ENCODE peak calls at places on chromosomes 5 and 9, in six cellular contexts. One of them, this sample, is unnamed.

GRCh38 chr9:113219972-113220371 is 1.1 kb downstream of the FKBP15 start:
- DNase-seq in GM10248: peak; percentile 58
- DNase-seq in type B pancreatic cell: no peak
- DNase-seq in body of pancreas: no peak
- DNase-seq in hepatocyte: no peak
- DNase-seq in IMR-90: peak; percentile 84
- DNase-seq in this sample: no peak

GRCh38 chr5:10364186-10364689 is 10.7 kb downstream of the MARCHF6 start:
- DNase-seq in GM10248: no peak
- DNase-seq in hepatocyte: no peak
- DNase-seq in type B pancreatic cell: no peak
- DNase-seq in IMR-90: no peak
- DNase-seq in body of pancreas: no peak
- DNase-seq in this sample: no peak

GRCh38 chr9:36818242-36818938 is 215.7 kb downstream of the PAX5 start:
- DNase-seq in body of pancreas: no peak
- DNase-seq in type B pancreatic cell: no peak
- DNase-seq in GM10248: no peak
- DNase-seq in IMR-90: no peak
- DNase-seq in hepatocyte: no peak
- DNase-seq in this sample: no peak

GRCh38 chr9:98657897-98658296 is 50.8 kb downstream of the GABBR2 start:
- DNase-seq in GM10248: no peak
- DNase-seq in body of pancreas: no peak
- DNase-seq in hepatocyte: no peak
- DNase-seq in IMR-90: peak; percentile 78
- DNase-seq in type B pancreatic cell: no peak
- DNase-seq in this sample: no peak

GRCh38 chr9:72936266-72936665 is 16.6 kb downstream of the ALDH1A1 start:
- DNase-seq in type B pancreatic cell: no peak
- DNase-seq in IMR-90: no peak
- DNase-seq in hepatocyte: no peak
- DNase-seq in body of pancreas: no peak
- DNase-seq in GM10248: no peak
- DNase-seq in this sample: no peak

GRCh38 chr5:99061711-99062110 is 132.9 kb upstream of the CHD1 start:
- DNase-seq in hepatocyte: no peak
- DNase-seq in body of pancreas: no peak
- DNase-seq in type B pancreatic cell: no peak
- DNase-seq in IMR-90: peak; percentile 72
- DNase-seq in GM10248: no peak
- DNase-seq in this sample: no peak

GRCh38 chr5:133996683-133997252 is 8.0 kb downstream of the VDAC1 start:
- DNase-seq in IMR-90: no peak
- DNase-seq in type B pancreatic cell: no peak
- DNase-seq in GM10248: no peak
- DNase-seq in body of pancreas: no peak
- DNase-seq in hepatocyte: no peak
- DNase-seq in this sample: no peak

GRCh38 chr9:88991066-88992030 is at the start of gene S1PR3:
- DNase-seq in IMR-90: no peak
- DNase-seq in hepatocyte: peak; percentile 77
- DNase-seq in body of pancreas: peak; percentile 52
- DNase-seq in GM10248: no peak
- DNase-seq in type B pancreatic cell: peak; percentile 73
- DNase-seq in this sample: peak; percentile 84

GRCh38 chr5:127684722-127685467 is 18.3 kb upstream of the CCDC192 start:
- DNase-seq in body of pancreas: no peak
- DNase-seq in type B pancreatic cell: no peak
- DNase-seq in hepatocyte: no peak
- DNase-seq in IMR-90: no peak
- DNase-seq in GM10248: no peak
- DNase-seq in this sample: no peak

GRCh38 chr9:18548456-18548855 is 74.5 kb downstream of the ADAMTSL1 start:
- DNase-seq in hepatocyte: no peak
- DNase-seq in type B pancreatic cell: no peak
- DNase-seq in body of pancreas: no peak
- DNase-seq in GM10248: no peak
- DNase-seq in IMR-90: no peak
- DNase-seq in this sample: no peak

GRCh38 chr9:128081052-128081451 is 13.0 kb downstream of the SLC25A25 start:
- DNase-seq in body of pancreas: peak; percentile 50
- DNase-seq in IMR-90: peak; percentile 98
- DNase-seq in GM10248: no peak
- DNase-seq in hepatocyte: peak; percentile 76
- DNase-seq in type B pancreatic cell: no peak
- DNase-seq in this sample: peak; percentile 94

GRCh38 chr5:170108266-170108785 is 2.6 kb downstream of the FOXI1 start:
- DNase-seq in type B pancreatic cell: peak; percentile 61
- DNase-seq in body of pancreas: no peak
- DNase-seq in GM10248: no peak
- DNase-seq in hepatocyte: no peak
- DNase-seq in IMR-90: no peak
- DNase-seq in this sample: peak; percentile 79

GRCh38 chr9:121688681-121689080 is 37.2 kb downstream of the DAB2IP start:
- DNase-seq in IMR-90: no peak
- DNase-seq in body of pancreas: no peak
- DNase-seq in type B pancreatic cell: no peak
- DNase-seq in hepatocyte: no peak
- DNase-seq in GM10248: no peak
- DNase-seq in this sample: no peak

GRCh38 chr9:134738869-134739659 is 97.5 kb downstream of the COL5A1 start:
- DNase-seq in GM10248: peak; percentile 56
- DNase-seq in hepatocyte: peak; percentile 84
- DNase-seq in type B pancreatic cell: peak; percentile 86
- DNase-seq in IMR-90: peak; percentile 49
- DNase-seq in body of pancreas: peak; percentile 64
- DNase-seq in this sample: peak; percentile 92

GRCh38 chr5:53350991-53351770 is 129.2 kb upstream of the FST start:
- DNase-seq in type B pancreatic cell: no peak
- DNase-seq in body of pancreas: no peak
- DNase-seq in IMR-90: peak; percentile 37
- DNase-seq in GM10248: no peak
- DNase-seq in hepatocyte: no peak
- DNase-seq in this sample: no peak

GRCh38 chr5:134982230-134982629 is 14.5 kb downstream of the CATSPER3 start:
- DNase-seq in type B pancreatic cell: no peak
- DNase-seq in body of pancreas: no peak
- DNase-seq in IMR-90: no peak
- DNase-seq in GM10248: no peak
- DNase-seq in hepatocyte: no peak
- DNase-seq in this sample: no peak

GRCh38 chr5:16464664-16465543 is 696 bp downstream of the ZNF622 start:
- DNase-seq in GM10248: no peak
- DNase-seq in hepatocyte: peak; percentile 25
- DNase-seq in body of pancreas: no peak
- DNase-seq in type B pancreatic cell: no peak
- DNase-seq in IMR-90: no peak
- DNase-seq in this sample: no peak

GRCh38 chr5:93721045-93721444 is 20.4 kb downstream of the POU5F2 start:
- DNase-seq in type B pancreatic cell: no peak
- DNase-seq in hepatocyte: no peak
- DNase-seq in IMR-90: no peak
- DNase-seq in body of pancreas: no peak
- DNase-seq in GM10248: no peak
- DNase-seq in this sample: no peak

GRCh38 chr9:121769939-121770338 is 118.5 kb downstream of the DAB2IP start:
- DNase-seq in hepatocyte: no peak
- DNase-seq in body of pancreas: peak; percentile 9
- DNase-seq in GM10248: no peak
- DNase-seq in type B pancreatic cell: no peak
- DNase-seq in IMR-90: no peak
- DNase-seq in this sample: no peak

GRCh38 chr9:131562032-131562959 is 17.0 kb downstream of the PRRT1B start:
- DNase-seq in type B pancreatic cell: no peak
- DNase-seq in IMR-90: peak; percentile 21
- DNase-seq in GM10248: no peak
- DNase-seq in body of pancreas: no peak
- DNase-seq in hepatocyte: no peak
- DNase-seq in this sample: no peak

GRCh38 chr9:96565684-96566360 is 53.8 kb downstream of the CDC14B start:
- DNase-seq in IMR-90: peak; percentile 34
- DNase-seq in body of pancreas: no peak
- DNase-seq in type B pancreatic cell: no peak
- DNase-seq in GM10248: no peak
- DNase-seq in hepatocyte: peak; percentile 13
- DNase-seq in this sample: no peak

GRCh38 chr9:132994410-132995120 is 16.1 kb downstream of the GFI1B start:
- DNase-seq in GM10248: peak; percentile 73
- DNase-seq in IMR-90: peak; percentile 57
- DNase-seq in type B pancreatic cell: no peak
- DNase-seq in body of pancreas: no peak
- DNase-seq in hepatocyte: peak; percentile 67
- DNase-seq in this sample: no peak

GRCh38 chr5:96093890-96094381 is 132.3 kb upstream of the ELL2 start:
- DNase-seq in hepatocyte: no peak
- DNase-seq in body of pancreas: peak; percentile 33
- DNase-seq in GM10248: no peak
- DNase-seq in IMR-90: no peak
- DNase-seq in type B pancreatic cell: no peak
- DNase-seq in this sample: no peak

GRCh38 chr9:137787376-137787775 is 90.2 kb upstream of the CACNA1B start:
- DNase-seq in hepatocyte: no peak
- DNase-seq in body of pancreas: no peak
- DNase-seq in GM10248: no peak
- DNase-seq in type B pancreatic cell: no peak
- DNase-seq in IMR-90: no peak
- DNase-seq in this sample: no peak

GRCh38 chr5:52990531-52990925 is 1.4 kb downstream of the ITGA2 start:
- DNase-seq in hepatocyte: no peak
- DNase-seq in GM10248: no peak
- DNase-seq in body of pancreas: no peak
- DNase-seq in IMR-90: no peak
- DNase-seq in type B pancreatic cell: no peak
- DNase-seq in this sample: no peak

GRCh38 chr5:148653840-148654781 is at the start of gene HTR4:
- DNase-seq in GM10248: no peak
- DNase-seq in type B pancreatic cell: no peak
- DNase-seq in body of pancreas: no peak
- DNase-seq in IMR-90: no peak
- DNase-seq in hepatocyte: peak; percentile 23
- DNase-seq in this sample: no peak

GRCh38 chr5:61811052-61811451 is 479.0 kb downstream of the ZSWIM6 start:
- DNase-seq in IMR-90: no peak
- DNase-seq in GM10248: no peak
- DNase-seq in body of pancreas: no peak
- DNase-seq in type B pancreatic cell: no peak
- DNase-seq in hepatocyte: no peak
- DNase-seq in this sample: no peak

GRCh38 chr9:115957571-115957970 is 196.0 kb upstream of the PAPPA start:
- DNase-seq in GM10248: no peak
- DNase-seq in IMR-90: peak; percentile 80
- DNase-seq in type B pancreatic cell: no peak
- DNase-seq in hepatocyte: no peak
- DNase-seq in body of pancreas: no peak
- DNase-seq in this sample: no peak
- TF ChIP-seq CTCF in GM10248: no peak
- TF ChIP-seq CTCF in IMR-90: no peak
- TF ChIP-seq CTCF in type B pancreatic cell: no peak
- TF ChIP-seq CTCF in hepatocyte: no peak
- TF ChIP-seq CTCF in body of pancreas: no peak
- TF ChIP-seq CTCF in this sample: no peak

GRCh38 chr5:171628344-171628743 is 157.3 kb upstream of the SMIM23 start:
- DNase-seq in type B pancreatic cell: no peak
- DNase-seq in IMR-90: no peak
- DNase-seq in body of pancreas: no peak
- DNase-seq in GM10248: no peak
- DNase-seq in hepatocyte: no peak
- DNase-seq in this sample: peak; percentile 53

GRCh38 chr5:171630047-171630669 is 155.5 kb upstream of the SMIM23 start:
- DNase-seq in hepatocyte: peak; percentile 81
- DNase-seq in GM10248: no peak
- DNase-seq in IMR-90: peak; percentile 52
- DNase-seq in body of pancreas: no peak
- DNase-seq in type B pancreatic cell: peak; percentile 78
- DNase-seq in this sample: peak; percentile 85

GRCh38 chr5:171627936-171628335 is 157.7 kb upstream of the SMIM23 start:
- DNase-seq in body of pancreas: no peak
- DNase-seq in GM10248: no peak
- DNase-seq in hepatocyte: no peak
- DNase-seq in IMR-90: no peak
- DNase-seq in type B pancreatic cell: no peak
- DNase-seq in this sample: no peak

GRCh38 chr5:171630670-171631065 is 154.9 kb upstream of the SMIM23 start:
- DNase-seq in IMR-90: no peak
- DNase-seq in type B pancreatic cell: no peak
- DNase-seq in hepatocyte: no peak
- DNase-seq in GM10248: no peak
- DNase-seq in body of pancreas: no peak
- DNase-seq in this sample: no peak

GRCh38 chr5:171629221-171630005 is 156.2 kb upstream of the SMIM23 start:
- DNase-seq in hepatocyte: no peak
- DNase-seq in body of pancreas: no peak
- DNase-seq in GM10248: no peak
- DNase-seq in IMR-90: peak; percentile 7
- DNase-seq in type B pancreatic cell: no peak
- DNase-seq in this sample: peak; percentile 66
- TF ChIP-seq CTCF in hepatocyte: no peak
- TF ChIP-seq CTCF in body of pancreas: no peak
- TF ChIP-seq CTCF in GM10248: no peak
- TF ChIP-seq CTCF in IMR-90: no peak
- TF ChIP-seq CTCF in type B pancreatic cell: no peak
- TF ChIP-seq CTCF in this sample: no peak

DNA sequence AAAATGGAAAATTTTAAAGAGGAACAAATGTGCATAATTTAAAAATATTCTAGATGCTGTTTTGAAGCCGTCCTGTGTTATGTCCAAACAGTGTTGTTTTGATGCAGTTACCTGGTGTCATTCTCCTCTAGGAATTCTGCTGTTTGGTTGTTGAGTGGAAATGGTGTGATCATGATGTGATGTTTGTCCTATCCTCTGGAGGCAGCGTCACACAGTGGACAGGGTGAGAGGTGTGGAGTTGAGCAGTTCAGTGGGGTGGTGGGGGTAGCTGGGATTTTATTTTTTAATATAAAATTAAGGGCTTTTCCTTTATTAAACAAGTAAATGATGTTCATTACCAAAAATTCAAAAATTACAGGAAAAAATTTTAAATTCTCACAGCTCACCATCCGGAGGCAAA is 31.2 kb downstream of the PRDM6 start:
- DNase-seq in GM10248: no peak
- DNase-seq in IMR-90: no peak
- DNase-seq in type B pancreatic cell: no peak
- DNase-seq in hepatocyte: no peak
- DNase-seq in body of pancreas: no peak
- DNase-seq in this sample: no peak
- TF ChIP-seq CTCF in GM10248: no peak
- TF ChIP-seq CTCF in IMR-90: peak; percentile 18
- TF ChIP-seq CTCF in type B pancreatic cell: peak; percentile 58
- TF ChIP-seq CTCF in hepatocyte: peak; percentile 32
- TF ChIP-seq CTCF in body of pancreas: no peak
- TF ChIP-seq CTCF in this sample: peak; percentile 17

DNA sequence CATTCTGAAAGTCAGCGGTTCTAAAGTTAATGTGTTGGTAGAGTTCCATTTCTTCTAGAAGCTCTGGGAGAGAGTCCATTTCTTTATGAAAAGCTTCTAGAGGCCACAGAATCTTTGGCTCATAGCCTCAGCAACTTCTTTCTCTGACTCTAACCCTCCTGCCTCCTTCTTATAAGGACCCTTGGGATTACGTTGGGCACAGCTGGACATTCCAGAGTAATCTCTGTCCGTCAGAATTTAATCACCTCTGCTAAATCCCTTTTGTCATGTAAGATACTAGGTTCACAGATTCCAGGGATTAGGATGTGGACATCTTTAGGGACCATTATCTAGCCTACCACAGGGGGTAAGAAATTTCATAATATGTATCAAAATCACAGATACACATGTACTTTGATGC is 22.6 kb upstream of the ANKDD1B start:
- DNase-seq in hepatocyte: no peak
- DNase-seq in body of pancreas: no peak
- DNase-seq in IMR-90: no peak
- DNase-seq in type B pancreatic cell: no peak
- DNase-seq in GM10248: no peak
- DNase-seq in this sample: no peak
- TF ChIP-seq CTCF in hepatocyte: no peak
- TF ChIP-seq CTCF in body of pancreas: no peak
- TF ChIP-seq CTCF in IMR-90: no peak
- TF ChIP-seq CTCF in type B pancreatic cell: no peak
- TF ChIP-seq CTCF in GM10248: no peak
- TF ChIP-seq CTCF in this sample: no peak

This sample was measured in osteocyte.